ENCODE peak calls at places on chromosomes 4 and X, in nine cellular contexts. M is progenitor cell of endocrine pancreas, C is HT-29, D is tibial nerve, H is neural crest cell, P is left lung, E is AG08395, Q is prostate gland, U is NCI-H82. Y is an unnamed sample.

GRCh38 chr4:7105261-7105660 is 37.4 kb upstream of the GRPEL1 start:
- DNase-seq in H (no peak), D (no peak), P (no peak), Q (no peak), E (no peak), M (no peak), U (no peak), C (no peak), Y (no peak)

GRCh38 chr4:6848717-6849305 is 60.8 kb upstream of the TBC1D14 start:
- DNase-seq in U (peak), Q (no peak), E (no peak), D (no peak), M (no peak), P (no peak), H (no peak), C (no peak), Y (no peak)

GRCh38 chr4:187413564-187414358 is 581.8 kb upstream of the ZFP42 start:
- DNase-seq in H (no peak), P (no peak), E (no peak), D (no peak), U (no peak), C (no peak), Q (no peak), M (no peak), Y (no peak)

GRCh38 chrX:46180258-46180687 is 364.9 kb downstream of the ZNF674 start:
- DNase-seq in P (peak), D (no peak), Q (no peak), C (no peak), M (no peak), E (peak), U (peak), H (no peak), Y (no peak)

GRCh38 chrX:39766085-39766726 is 331.6 kb downstream of the BCOR start:
- DNase-seq in H (no peak), P (no peak), E (no peak), U (no peak), D (no peak), M (no peak), C (no peak), Q (no peak), Y (no peak)

GRCh38 chr4:174119051-174119450 is 164.4 kb downstream of the FBXO8 start:
- DNase-seq in M (no peak), U (no peak), P (no peak), Q (no peak), D (no peak), H (no peak), C (no peak), E (peak), Y (peak)

GRCh38 chr4:128068927-128069326 is 7.8 kb downstream of the LARP1B start:
- DNase-seq in M (no peak), E (no peak), C (peak), Q (no peak), P (no peak), D (no peak), U (peak), H (no peak), Y (no peak)

GRCh38 chr4:140359571-140360427 is 13.6 kb upstream of the SCOC start:
- DNase-seq in D (peak), E (peak), U (peak), H (peak), C (peak), Q (peak), P (peak), M (peak), Y (peak)

GRCh38 chr4:121801715-121802075 is 572 bp downstream of the EXOSC9 start:
- DNase-seq in H (no peak), M (no peak), Q (no peak), E (no peak), U (no peak), P (no peak), C (no peak), D (no peak), Y (no peak)

GRCh38 chrX:56248492-56248891 is 16.3 kb downstream of the KLF8 start:
- DNase-seq in M (peak), C (peak), E (peak), D (no peak), Q (peak), U (peak), H (peak), P (no peak), Y (peak)

GRCh38 chrX:131305926-131306325 is 16.8 kb upstream of the IGSF1 start:
- DNase-seq in H (no peak), M (no peak), D (no peak), E (no peak), U (no peak), P (no peak), C (no peak), Q (no peak), Y (no peak)

GRCh38 chrX:96436105-96436504 is 248.5 kb upstream of the DIAPH2 start:
- DNase-seq in U (no peak), Q (no peak), D (no peak), M (no peak), P (no peak), C (no peak), E (peak), H (no peak), Y (peak)

GRCh38 chrX:3788494-3789233 is 75.2 kb upstream of the PRKX start:
- DNase-seq in H (no peak), Q (no peak), D (no peak), C (no peak), U (no peak), P (no peak), M (no peak), E (no peak), Y (no peak)

GRCh38 chrX:51608766-51609165 is 9.9 kb downstream of the CENPVL3 start:
- DNase-seq in E (peak), C (no peak), P (no peak), Q (no peak), H (no peak), M (no peak), U (no peak), D (no peak), Y (no peak)

GRCh38 chrX:74449937-74450330 is 28.6 kb downstream of the SLC16A2 start:
- DNase-seq in U (no peak), P (no peak), D (no peak), E (peak), M (no peak), H (no peak), Q (no peak), C (no peak), Y (no peak)

GRCh38 chr4:3517731-3518510 is 14.3 kb downstream of the LRPAP1 start:
- DNase-seq in M (no peak), Q (no peak), C (no peak), H (no peak), P (peak), U (no peak), D (no peak), E (no peak), Y (no peak)

GRCh38 chrX:50470103-50471031 is at the start of gene DGKK:
- DNase-seq in D (no peak), Q (no peak), E (no peak), U (peak), M (peak), C (no peak), P (no peak), H (peak), Y (no peak)

Y was measured in COLO829.